ENCODE peak calls at places on chromosomes 11 and 22, in five cellular contexts. H is stimulated activated CD4-positive, alpha-beta T cell treated with anti-CD3 and anti-CD28 coated beads, Interleukin-2, amount 100 ng/mL, for 4 hours; P is activated naive CD4-positive, alpha-beta T cell treated with Interleukin-2 at 50 U/mL for 16 hours; X is lower leg skin; B is NCI-H1092. I is an unnamed sample.
A peak's percentile ranks its signal among the peaks of the same experiment; 100 is the strongest.

GRCh38 chr11:111435046-111435698 is 56.1 kb upstream of the POU2AF1 start:
- DNase-seq in H (no peak), B (peak; percentile 79), P (no peak), X (no peak), I (no peak)

GRCh38 chr11:44618561-44619425 is 53.3 kb downstream of the CD82 start:
- DNase-seq in X (peak; percentile 80), H (no peak), B (no peak), P (no peak), I (no peak)

GRCh38 chr11:104783241-104783640 is 115.0 kb downstream of the CASP12 start:
- DNase-seq in B (no peak), X (no peak), H (no peak), P (no peak), I (no peak)

GRCh38 chr11:7473702-7474101 is 11.6 kb upstream of the OLFML1 start:
- DNase-seq in X (no peak), P (no peak), B (no peak), H (no peak), I (no peak)

GRCh38 chr11:102012946-102013345 is 34.3 kb upstream of the CFAP300 start:
- DNase-seq in X (no peak), P (no peak), B (no peak), H (no peak), I (no peak)

GRCh38 chr11:64875369-64876225 is 2.8 kb downstream of the EHD1 start:
- DNase-seq in X (no peak), H (no peak), B (no peak), P (no peak), I (no peak)

GRCh38 chr11:12397953-12398352 is 20.6 kb downstream of the PARVA start:
- DNase-seq in X (no peak), B (no peak), H (no peak), P (no peak), I (no peak)

GRCh38 chr22:28332410-28332809 is 347.2 kb downstream of the TTC28 start:
- DNase-seq in B (no peak), X (no peak), H (no peak), P (no peak), I (no peak)

GRCh38 chr11:72930011-72930410 is 115.8 kb downstream of the ATG16L2 start:
- DNase-seq in B (peak; percentile 23), P (no peak), X (no peak), H (no peak), I (no peak)

GRCh38 chr22:28883917-28884753 is 763 bp downstream of the ZNRF3 start:
- DNase-seq in B (peak; percentile 13), P (peak; percentile 30), H (no peak), X (peak; percentile 86), I (peak; percentile 67)

GRCh38 chr11:17778352-17778751 is 43.8 kb downstream of the KCNC1 start:
- DNase-seq in H (no peak), P (no peak), X (no peak), B (no peak), I (no peak)

GRCh38 chr11:119028346-119029068 is 2.2 kb downstream of the SLC37A4 start:
- DNase-seq in X (no peak), P (no peak), H (no peak), B (no peak), I (no peak)

GRCh38 chr11:101686514-101686913 is 102.7 kb upstream of the TRPC6 start:
- DNase-seq in X (no peak), B (no peak), P (no peak), H (no peak), I (no peak)

GRCh38 chr11:94767701-94768601 is at the start of gene AMOTL1:
- DNase-seq in X (peak; percentile 98), H (no peak), P (no peak), B (peak; percentile 89), I (peak; percentile 68)

GRCh38 chr11:11496879-11497278 is 124.9 kb downstream of the GALNT18 start:
- DNase-seq in X (no peak), H (no peak), P (no peak), B (no peak), I (no peak)

GRCh38 chr11:16001899-16002426 is 354.4 kb downstream of the SOX6 start:
- DNase-seq in H (no peak), X (no peak), P (no peak), B (peak; percentile 17), I (peak; percentile 27)

GRCh38 chr22:28112548-28113043 is 193.5 kb upstream of the PITPNB start:
- DNase-seq in B (no peak), H (no peak), P (no peak), X (peak; percentile 87), I (no peak)

GRCh38 chr22:19376247-19376646 is 55.3 kb downstream of the HIRA start:
- DNase-seq in X (no peak), H (no peak), B (no peak), P (no peak), I (no peak)

GRCh38 chr11:118180300-118180703 is 3.9 kb upstream of the SCN2B start:
- DNase-seq in X (no peak), H (no peak), P (no peak), B (no peak), I (peak; percentile 33)

GRCh38 chr22:34808618-34809017 is 257.3 kb upstream of the ISX start:
- DNase-seq in B (no peak), P (no peak), H (no peak), X (no peak), I (no peak)

GRCh38 chr22:44026630-44027511 is 2.8 kb downstream of the PARVB start:
- DNase-seq in B (no peak), X (peak; percentile 97), P (peak; percentile 67), H (peak; percentile 31), I (peak; percentile 69)

GRCh38 chr11:73579641-73580434 is 18.1 kb downstream of the FAM168A start:
- DNase-seq in B (no peak), P (no peak), X (no peak), H (no peak), I (no peak)

GRCh38 chr11:85758026-85758425 is 52.9 kb downstream of the SYTL2 start:
- DNase-seq in H (no peak), P (no peak), X (no peak), B (no peak), I (no peak)

GRCh38 chr11:95717314-95717713 is 72.3 kb downstream of the FAM76B start:
- DNase-seq in H (no peak), X (no peak), B (no peak), P (no peak), I (no peak)

GRCh38 chr11:416757-417621 is 2.2 kb upstream of the SIGIRR start:
- DNase-seq in P (peak; percentile 47), X (no peak), B (no peak), H (no peak), I (peak; percentile 82)

GRCh38 chr11:8256271-8257002 is 7.2 kb downstream of the LMO1 start:
- DNase-seq in P (no peak), H (no peak), X (peak; percentile 66), B (no peak), I (no peak)

GRCh38 chr22:46761539-46762237 is 762 bp upstream of the TBC1D22A start:
- DNase-seq in B (no peak), H (no peak), P (no peak), X (no peak), I (no peak)

GRCh38 chr11:112795142-112795815 is 165.9 kb upstream of the NCAM1 start:
- DNase-seq in B (no peak), P (peak; percentile 4), X (no peak), H (no peak), I (peak; percentile 50)

GRCh38 chr11:8832571-8833260 is 78.3 kb upstream of the AKIP1 start:
- DNase-seq in H (no peak), B (no peak), X (no peak), P (no peak), I (no peak)

I was measured in mucosa of descending colon.